ENCODE peak calls at places on chromosomes 16 and 17, in seven cellular contexts. V is cardiac fibroblast, Z is cardiac muscle cell, X is H7, C is mesenchymal stem cell, L is BJ, H is heart left ventricle. E is an unnamed sample.

GRCh38 chr16:5036228-5037156 is 2.8 kb upstream of the NAGPA start:
- DNase-seq in H (no peak), L (no peak), C (peak), Z (no peak), V (peak), X (peak), E (no peak)

GRCh38 chr16:22328081-22328725 is 31.0 kb downstream of the POLR3E start:
- DNase-seq in H (no peak), L (no peak), C (no peak), X (no peak), V (no peak), Z (no peak), E (no peak)

GRCh38 chr17:58305626-58306025 is 23.0 kb downstream of the TSPOAP1 start:
- DNase-seq in H (no peak), V (no peak), X (peak), Z (no peak), L (no peak), C (no peak), E (no peak)

GRCh38 chr16:57032346-57032745 is 43.0 kb downstream of the NLRC5 start:
- DNase-seq in C (no peak), H (no peak), V (no peak), L (no peak), Z (no peak), X (no peak), E (no peak)

GRCh38 chr17:19414396-19415280 is 3.6 kb downstream of the RNF112 start:
- DNase-seq in V (no peak), C (no peak), Z (no peak), X (peak), H (no peak), L (no peak), E (no peak)

GRCh38 chr16:57284206-57284951 is at the start of gene PLLP:
- DNase-seq in X (peak), V (peak), H (peak), Z (peak), C (peak), L (no peak), E (peak)

GRCh38 chr16:56421313-56421712 is 4.0 kb downstream of the AMFR start:
- DNase-seq in V (no peak), H (no peak), C (no peak), Z (no peak), X (no peak), L (no peak), E (no peak)

GRCh38 chr17:10127819-10128375 is 70.5 kb downstream of the GAS7 start:
- DNase-seq in Z (no peak), C (peak), X (peak), H (peak), L (peak), V (peak), E (peak)

GRCh38 chr16:23048164-23048563 is 101.1 kb downstream of the USP31 start:
- DNase-seq in V (no peak), X (no peak), Z (no peak), H (no peak), L (no peak), C (no peak), E (no peak)

GRCh38 chr16:59886021-59886420 is 1151.9 kb upstream of the GOT2 start:
- DNase-seq in Z (no peak), C (no peak), L (peak), X (no peak), V (peak), H (peak), E (peak)

GRCh38 chr17:21285164-21286065 is 904 bp downstream of the MAP2K3 start:
- DNase-seq in L (no peak), H (peak), Z (peak), C (peak), X (peak), V (peak), E (peak)

GRCh38 chr16:19008245-19008644 is 24.5 kb downstream of the TMC7 start:
- DNase-seq in V (peak), X (no peak), C (peak), L (peak), Z (no peak), H (no peak), E (no peak)

GRCh38 chr16:10976663-10977062 is 32.3 kb downstream of the CLEC16A start:
- DNase-seq in V (no peak), H (no peak), C (peak), X (no peak), L (no peak), Z (peak), E (no peak)

GRCh38 chr17:80694992-80695912 is 150.6 kb downstream of the RPTOR start:
- DNase-seq in X (no peak), V (no peak), C (no peak), L (no peak), Z (no peak), H (no peak), E (peak)

GRCh38 chr17:1562178-1562643 is 381 bp downstream of the PITPNA start:
- DNase-seq in X (peak), V (peak), C (peak), Z (peak), L (no peak), H (peak), E (no peak)

GRCh38 chr16:30649725-30650368 is 913 bp upstream of the PRR14 start:
- DNase-seq in L (no peak), C (no peak), Z (no peak), H (no peak), V (no peak), X (no peak), E (no peak)

GRCh38 chr16:24997665-24998064 is 17.5 kb downstream of the ARHGAP17 start:
- DNase-seq in H (no peak), Z (no peak), C (no peak), L (no peak), V (no peak), X (no peak), E (no peak)

GRCh38 chr17:47882247-47882646 is 13.8 kb upstream of the SP2 start:
- DNase-seq in C (peak), L (peak), V (no peak), Z (no peak), X (no peak), H (no peak), E (no peak)

GRCh38 chr17:13426991-13427390 is 174.7 kb downstream of the HS3ST3A1 start:
- DNase-seq in C (no peak), L (no peak), X (no peak), V (no peak), H (no peak), Z (no peak), E (no peak)

GRCh38 chr16:77919761-77920415 is 102.5 kb upstream of the CLEC3A start:
- DNase-seq in L (no peak), H (no peak), V (no peak), Z (no peak), C (peak), X (no peak), E (no peak)

GRCh38 chr16:12419151-12419550 is 384.5 kb downstream of the CPPED1 start:
- DNase-seq in L (no peak), H (no peak), X (no peak), V (no peak), C (no peak), Z (no peak), E (no peak)

GRCh38 chr17:82713015-82713723 is 3.3 kb upstream of the FN3KRP start:
- DNase-seq in V (no peak), X (no peak), Z (no peak), H (no peak), L (no peak), C (no peak), E (no peak)

GRCh38 chr16:19127674-19128131 is 13.9 kb downstream of the ITPRIPL2 start:
- DNase-seq in X (no peak), C (no peak), H (no peak), L (no peak), Z (no peak), V (no peak), E (no peak)

GRCh38 chr17:62965149-62965648 is 836 bp upstream of the TANC2 start:
- DNase-seq in H (no peak), C (peak), V (no peak), Z (peak), X (peak), L (no peak), E (no peak)

GRCh38 chr17:68048996-68049395 is 13.5 kb downstream of the KPNA2 start:
- DNase-seq in Z (no peak), X (peak), V (peak), H (no peak), L (no peak), C (no peak), E (no peak)

GRCh38 chr17:32488604-32489180 is 1.9 kb downstream of the CDK5R1 start:
- DNase-seq in L (no peak), Z (no peak), C (no peak), V (no peak), X (no peak), H (no peak), E (no peak)
- H3K4me3 ChIP-seq in L (no peak), Z (no peak), C (no peak), V (no peak), X (no peak), H (no peak), E (no peak)

GRCh38 chr17:32926183-32926582 is 1.8 kb upstream of the TMEM98 start:
- DNase-seq in Z (no peak), X (no peak), L (no peak), V (no peak), H (no peak), C (no peak), E (no peak)
- H3K4me3 ChIP-seq in Z (no peak), X (no peak), L (no peak), V (no peak), H (no peak), C (no peak), E (no peak)

DNA sequence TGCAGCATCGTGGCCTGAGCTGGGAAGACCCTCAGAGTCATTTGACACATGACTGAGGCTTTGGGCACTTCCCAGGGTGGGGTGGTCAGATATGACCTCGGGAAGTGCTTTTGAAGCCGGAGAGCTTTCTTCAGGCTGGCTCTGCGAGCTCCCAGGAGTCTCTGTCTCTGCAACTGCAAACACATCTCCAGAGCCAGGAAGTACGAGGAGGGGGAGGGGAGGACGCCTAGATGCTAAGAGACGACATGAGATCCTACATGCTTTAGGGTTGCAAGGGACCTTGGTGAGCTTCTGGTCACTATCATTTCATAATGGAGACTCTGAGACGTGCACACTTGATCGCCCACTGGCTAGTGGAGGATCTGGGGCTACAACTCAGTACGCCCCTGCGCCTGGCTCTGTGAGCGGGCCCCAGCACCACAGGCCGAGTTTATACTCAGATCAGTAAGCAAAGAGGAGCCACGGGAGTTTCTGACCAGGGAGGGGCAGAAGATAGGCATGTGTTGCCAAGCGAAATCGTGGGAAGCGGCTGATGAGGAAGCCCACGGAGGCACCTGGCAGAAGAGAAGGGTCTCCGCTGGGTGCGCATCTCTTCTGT is 527 bp upstream of the MGAT5B start:
- DNase-seq in V (peak), Z (no peak), H (no peak), C (peak), X (peak), L (no peak), E (peak)
- H3K4me3 ChIP-seq in V (no peak), Z (no peak), H (peak), C (no peak), X (peak), L (no peak), E (no peak)

GRCh38 chr17:75506134-75506533 is 9.2 kb downstream of the CASKIN2 start:
- DNase-seq in H (no peak), V (no peak), C (no peak), L (no peak), X (no peak), Z (no peak), E (no peak)

GRCh38 chr17:75506888-75507287 is 8.4 kb downstream of the CASKIN2 start:
- DNase-seq in L (no peak), V (no peak), H (peak), C (no peak), X (no peak), Z (no peak), E (no peak)

GRCh38 chr17:75508122-75508719 is 7.1 kb downstream of the CASKIN2 start:
- DNase-seq in Z (no peak), H (no peak), V (no peak), C (no peak), X (no peak), L (no peak), E (no peak)

GRCh38 chr17:75508848-75509450 is 6.4 kb downstream of the CASKIN2 start:
- DNase-seq in Z (no peak), V (no peak), C (no peak), H (peak), L (no peak), X (no peak), E (no peak)

GRCh38 chr17:75507712-75508111 is 7.6 kb downstream of the CASKIN2 start:
- DNase-seq in H (peak), V (no peak), X (no peak), Z (no peak), L (no peak), C (no peak), E (no peak)
- H3K4me3 ChIP-seq in H (no peak), V (no peak), X (no peak), Z (no peak), L (no peak), C (no peak), E (no peak)

GRCh38 chr17:79255926-79256325 is 181.3 kb downstream of the ENGASE start:
- DNase-seq in Z (no peak), H (no peak), X (peak), V (no peak), C (no peak), L (no peak), E (no peak)
- H3K4me3 ChIP-seq in Z (no peak), H (no peak), X (no peak), V (no peak), C (no peak), L (no peak), E (no peak)

GRCh38 chr17:40306395-40306794 is 2.6 kb upstream of the RARA start:
- DNase-seq in C (no peak), H (no peak), V (no peak), X (no peak), Z (no peak), L (no peak), E (no peak)
- H3K4me3 ChIP-seq in C (no peak), H (no peak), V (no peak), X (no peak), Z (no peak), L (no peak), E (no peak)

GRCh38 chr16:9089660-9090059 is 1.8 kb upstream of the HAPSTR1 start:
- DNase-seq in V (no peak), L (no peak), H (no peak), X (no peak), C (no peak), Z (no peak), E (no peak)
- H3K4me3 ChIP-seq in V (no peak), L (no peak), H (no peak), X (peak), C (no peak), Z (no peak), E (no peak)

E was measured in hepatocyte.